ENCODE peak calls at places on chromosome 9, in five cellular contexts. H is GM12891, T is HTR-8/SVneo, R is foreskin fibroblast, P is SHP77. D is an unnamed sample.

GRCh38 chr9:131578778-131579504 is 33.6 kb downstream of the PRRT1B start:
- DNase-seq in H (peak; percentile 66), P (no peak), R (no peak), T (no peak), D (no peak)

GRCh38 chr9:104808030-104808614 is 44.2 kb downstream of the NIPSNAP3B start:
- DNase-seq in R (peak; percentile 76), P (peak; percentile 50), T (no peak), H (no peak), D (no peak)

GRCh38 chr9:37300620-37301368 is 121.7 kb upstream of the GRHPR start:
- DNase-seq in R (peak; percentile 37), H (no peak), P (no peak), T (no peak), D (no peak)

GRCh38 chr9:122180633-122181032 is 20.9 kb downstream of the MORN5 start:
- DNase-seq in P (peak; percentile 28), T (peak; percentile 69), R (peak; percentile 83), H (no peak), D (peak; percentile 64)

GRCh38 chr9:72140582-72140981 is 8.7 kb upstream of the GDA start:
- DNase-seq in R (no peak), H (no peak), T (no peak), P (no peak), D (no peak)

GRCh38 chr9:109945571-109945970 is 165.6 kb downstream of the PALM2AKAP2 start:
- DNase-seq in T (no peak), P (no peak), R (no peak), H (no peak), D (peak; percentile 36)

GRCh38 chr9:122355336-122355875 is 15.4 kb upstream of the PTGS1 start:
- DNase-seq in T (no peak), H (no peak), R (no peak), P (no peak), D (no peak)

GRCh38 chr9:118533101-118533500 is 828.9 kb downstream of the TLR4 start:
- DNase-seq in P (no peak), T (peak; percentile 1), R (no peak), H (no peak), D (no peak)

GRCh38 chr9:36896296-36896695 is 137.8 kb downstream of the PAX5 start:
- DNase-seq in T (no peak), P (no peak), R (no peak), H (no peak), D (no peak)

GRCh38 chr9:127518091-127518856 is 67.0 kb downstream of the LRSAM1 start:
- DNase-seq in H (no peak), T (no peak), R (no peak), P (no peak), D (no peak)

GRCh38 chr9:34457266-34458012 is 931 bp downstream of the FAM219A start:
- DNase-seq in T (peak; percentile 61), R (peak; percentile 86), P (no peak), H (no peak), D (peak; percentile 56)

GRCh38 chr9:81979196-81979595 is 9.4 kb upstream of the SPATA31D1 start:
- DNase-seq in T (no peak), H (no peak), P (no peak), R (no peak), D (no peak)

GRCh38 chr9:121955649-121956048 is 137.5 kb downstream of the TTLL11 start:
- DNase-seq in T (no peak), R (no peak), P (no peak), H (no peak), D (no peak)

GRCh38 chr9:38061326-38061947 is 7.6 kb downstream of the SHB start:
- DNase-seq in R (peak; percentile 52), T (no peak), P (no peak), H (no peak), D (no peak)

GRCh38 chr9:75455444-75455921 is 367.2 kb downstream of the OSTF1 start:
- DNase-seq in H (no peak), R (peak; percentile 38), T (no peak), P (no peak), D (peak; percentile 50)

GRCh38 chr9:13352451-13352979 is 73.0 kb upstream of the MPDZ start:
- DNase-seq in R (no peak), T (no peak), H (no peak), P (no peak), D (no peak)

GRCh38 chr9:136721339-136722092 is 9.1 kb downstream of the DIPK1B start:
- DNase-seq in T (no peak), H (no peak), P (no peak), R (peak; percentile 72), D (no peak)

GRCh38 chr9:129583308-129584038 is 37.4 kb downstream of the C9orf50 start:
- DNase-seq in R (peak; percentile 47), H (no peak), P (no peak), T (no peak), D (no peak)

GRCh38 chr9:120439147-120439546 is 140.8 kb downstream of the CDK5RAP2 start:
- DNase-seq in R (peak; percentile 34), P (peak; percentile 29), T (peak; percentile 27), H (no peak), D (no peak)

GRCh38 chr9:97038909-97039781 is at the start of gene CTSV:
- DNase-seq in P (peak; percentile 79), T (peak; percentile 86), R (peak; percentile 91), H (peak; percentile 67), D (peak; percentile 27)

GRCh38 chr9:7216004-7216821 is 458.4 kb downstream of the KDM4C start:
- DNase-seq in P (no peak), H (no peak), T (no peak), R (peak; percentile 29), D (peak; percentile 28)

GRCh38 chr9:133813749-133814585 is 75.8 kb upstream of the SARDH start:
- DNase-seq in H (no peak), P (no peak), T (no peak), R (peak; percentile 14), D (no peak)

GRCh38 chr9:16824545-16825041 is 45.9 kb downstream of the BNC2 start:
- DNase-seq in P (no peak), H (no peak), T (no peak), R (peak; percentile 45), D (no peak)

GRCh38 chr9:18829858-18830257 is 203.2 kb downstream of the SAXO1 start:
- DNase-seq in R (no peak), P (peak; percentile 39), T (no peak), H (no peak), D (peak; percentile 9)

GRCh38 chr9:77793909-77794308 is 145.8 kb upstream of the GNA14 start:
- DNase-seq in H (no peak), R (peak; percentile 69), P (no peak), T (no peak), D (peak; percentile 32)